ENCODE peak calls at places on chromosomes 5 and 9, in four cellular contexts. M, T, L and X are unnamed samples.

GRCh38 chr9:135514342-135515082 is 6.7 kb upstream of the LCN1 start:
- DNase-seq in M (no peak), T (no peak), L (no peak), X (no peak)

GRCh38 chr5:17090839-17091238 is 126.6 kb upstream of the BASP1 start:
- DNase-seq in L (no peak), M (no peak), T (no peak), X (no peak)

GRCh38 chr5:173325091-173325698 is 3.0 kb downstream of the STC2 start:
- DNase-seq in L (no peak), T (no peak), M (no peak), X (no peak)

GRCh38 chr5:135262364-135262763 is 136.7 kb downstream of the MACROH2A1 start:
- DNase-seq in T (no peak), M (no peak), L (no peak), X (no peak)

GRCh38 chr5:177553671-177554429 is 513 bp downstream of the FAM193B start:
- DNase-seq in T (no peak), M (peak; percentile 50), L (peak; percentile 49), X (peak; percentile 48)

GRCh38 chr5:98099448-98100105 is 673.9 kb upstream of the RGMB start:
- DNase-seq in T (peak; percentile 44), M (no peak), L (no peak), X (no peak)

GRCh38 chr9:2109066-2109650 is 94.0 kb downstream of the SMARCA2 start:
- DNase-seq in L (no peak), T (peak; percentile 32), M (no peak), X (no peak)

GRCh38 chr9:82202808-82203207 is 214.2 kb downstream of the SPATA31D1 start:
- DNase-seq in M (peak; percentile 1), T (peak; percentile 81), L (no peak), X (no peak)

GRCh38 chr5:43010956-43011355 is 29.2 kb downstream of the ANXA2R start:
- DNase-seq in L (no peak), T (no peak), M (no peak), X (no peak)

GRCh38 chr9:124815601-124816000 is 37.7 kb upstream of the WDR38 start:
- DNase-seq in M (no peak), L (no peak), T (no peak), X (no peak)

GRCh38 chr5:139407517-139407916 is 3.6 kb upstream of the SPATA24 start:
- DNase-seq in L (no peak), M (no peak), T (no peak), X (no peak)

GRCh38 chr9:124537926-124538325 is 30.7 kb upstream of the NR5A1 start:
- DNase-seq in T (no peak), M (no peak), L (no peak), X (no peak)

GRCh38 chr5:135009736-135010501 is 24.1 kb downstream of the PITX1 start:
- DNase-seq in M (no peak), T (no peak), L (no peak), X (no peak)

GRCh38 chr5:133866160-133866902 is 102.1 kb downstream of the C5orf15 start:
- DNase-seq in T (no peak), L (no peak), M (no peak), X (no peak)

GRCh38 chr5:79990598-79991507 is at the start of gene MTX3:
- DNase-seq in T (peak; percentile 73), L (peak; percentile 93), M (peak; percentile 92), X (peak; percentile 87)

GRCh38 chr5:36214434-36214833 is 27.3 kb downstream of the NADK2 start:
- DNase-seq in L (no peak), T (no peak), M (no peak), X (no peak)

GRCh38 chr9:89821081-89821480 is 216.3 kb downstream of the GADD45G start:
- DNase-seq in L (peak; percentile 18), T (no peak), M (peak; percentile 6), X (no peak)

GRCh38 chr9:3200331-3200774 is 325.4 kb downstream of the RFX3 start:
- DNase-seq in L (no peak), M (no peak), T (peak; percentile 80), X (no peak)

GRCh38 chr5:159878988-159879471 is 37.3 kb upstream of the ADRA1B start:
- DNase-seq in T (peak; percentile 85), L (peak; percentile 95), M (peak; percentile 53), X (peak; percentile 56)

GRCh38 chr5:141732417-141732816 is 50.4 kb upstream of the ARAP3 start:
- DNase-seq in M (no peak), L (no peak), T (no peak), X (no peak)

GRCh38 chr9:137449081-137449844 is 8.1 kb upstream of the ENTPD8 start:
- DNase-seq in T (no peak), L (no peak), M (no peak), X (peak; percentile 5)

GRCh38 chr9:110125207-110125751 is 82.7 kb downstream of the C9orf152 start:
- DNase-seq in L (peak; percentile 94), M (peak; percentile 83), T (peak; percentile 98), X (peak; percentile 76)

GRCh38 chr5:61777292-61777691 is 445.2 kb downstream of the ZSWIM6 start:
- DNase-seq in L (no peak), M (no peak), T (no peak), X (no peak)

GRCh38 chr5:54904425-54904824 is 81.0 kb downstream of the ESM1 start:
- DNase-seq in T (peak; percentile 73), L (peak; percentile 63), M (peak; percentile 21), X (peak; percentile 23)

GRCh38 chr9:137881591-137882505 is 4.3 kb downstream of the CACNA1B start:
- DNase-seq in T (no peak), L (no peak), M (no peak), X (no peak)

GRCh38 chr9:134205636-134206316 is 41.4 kb upstream of the RNU6ATAC start:
- DNase-seq in L (no peak), T (peak; percentile 28), M (no peak), X (no peak)

GRCh38 chr9:4435197-4435596 is 55.1 kb upstream of the SLC1A1 start:
- DNase-seq in T (peak; percentile 23), L (no peak), M (no peak), X (no peak)

GRCh38 chr9:116409124-116409523 is 255.5 kb downstream of the PAPPA start:
- DNase-seq in M (no peak), L (no peak), T (no peak), X (no peak)

GRCh38 chr5:55773057-55773456 is 35.2 kb downstream of the DDX4 start:
- DNase-seq in M (peak; percentile 29), L (no peak), T (peak; percentile 5), X (no peak)

GRCh38 chr9:133677126-133678010 is 41.2 kb downstream of the DBH start:
- DNase-seq in T (no peak), L (no peak), M (no peak), X (no peak)

GRCh38 chr9:21205204-21205603 is 1.7 kb downstream of the IFNA10 start:
- DNase-seq in M (no peak), L (no peak), T (no peak), X (no peak)

GRCh38 chr9:92808726-92809451 is 44.3 kb upstream of the BICD2 start:
- DNase-seq in T (peak; percentile 73), M (peak; percentile 80), L (peak; percentile 92), X (peak; percentile 89)

GRCh38 chr5:76617675-76618074 is 5.5 kb downstream of the F2RL2 start:
- DNase-seq in L (no peak), T (peak; percentile 96), M (no peak), X (no peak)

GRCh38 chr5:109743770-109744212 is 54.1 kb downstream of the MAN2A1 start:
- DNase-seq in L (peak; percentile 18), T (peak; percentile 95), M (no peak), X (no peak)

GRCh38 chr5:108258001-108258400 is 123.9 kb downstream of the FBXL17 start:
- DNase-seq in M (no peak), L (no peak), T (peak; percentile 11), X (no peak)

GRCh38 chr9:81183763-81184162 is 505.6 kb downstream of the TLE1 start:
- DNase-seq in T (peak; percentile 86), M (no peak), L (no peak), X (no peak)

GRCh38 chr5:39570418-39571027 is 145.7 kb upstream of the DAB2 start:
- DNase-seq in T (peak; percentile 61), M (peak; percentile 10), L (peak; percentile 47), X (no peak)

GRCh38 chr5:176948458-176948857 is 49.3 kb upstream of the HK3 start:
- DNase-seq in L (no peak), T (no peak), M (no peak), X (no peak)

GRCh38 chr5:151219789-151220188 is 4.1 kb downstream of the CCDC69 start:
- DNase-seq in L (no peak), T (no peak), M (no peak), X (no peak)
- TF ChIP-seq CTCF in L (peak; percentile 31), T (peak; percentile 19), M (no peak), X (no peak)

GRCh38 chr5:149265559-149265958 is 6.1 kb upstream of the AFAP1L1 start:
- DNase-seq in T (peak; percentile 72), L (no peak), M (peak; percentile 45), X (no peak)
- TF ChIP-seq CTCF in T (peak; percentile 69), L (no peak), M (peak; percentile 64), X (no peak)

GRCh38 chr5:102554728-102555127 is 55.9 kb upstream of the SLCO6A1 start:
- DNase-seq in M (peak; percentile 10), T (no peak), L (peak; percentile 32), X (no peak)
- TF ChIP-seq CTCF in M (no peak), T (no peak), L (peak; percentile 46), X (no peak)

GRCh38 chr9:108272350-108272899 is 583.4 kb downstream of the ACTL7B start:
- DNase-seq in M (peak; percentile 66), L (peak; percentile 60), T (peak; percentile 39), X (peak; percentile 18)
- TF ChIP-seq CTCF in M (peak; percentile 49), L (peak; percentile 57), T (peak; percentile 58), X (peak; percentile 40)